ENCODE peak calls at places on chromosomes 7 and 10, in four cellular contexts. F, U, I and A are unnamed samples.

GRCh38 chr10:62665771-62666170 is 138.7 kb upstream of the ADO start:
- DNase-seq in F (no peak), I (no peak), U (no peak), A (no peak)

GRCh38 chr7:158997110-158997453 is 140.7 kb downstream of the DYNC2I1 start:
- DNase-seq in U (no peak), I (no peak), F (no peak), A (no peak)

GRCh38 chr10:91163269-91163708 is 57.2 kb upstream of the PCGF5 start:
- DNase-seq in U (peak), F (peak), I (no peak), A (peak)

GRCh38 chr7:107652642-107653041 is 8.0 kb upstream of the SLC26A4 start:
- DNase-seq in F (no peak), I (no peak), U (no peak), A (no peak)

GRCh38 chr7:24788956-24789576 is 31.8 kb upstream of the GSDME start:
- DNase-seq in I (no peak), F (no peak), U (no peak), A (no peak)

GRCh38 chr7:1666251-1666778 is 3.8 kb upstream of the ELFN1 start:
- DNase-seq in I (no peak), F (no peak), U (no peak), A (peak)

GRCh38 chr10:23148214-23148613 is 43.9 kb upstream of the PTF1A start:
- DNase-seq in F (no peak), U (no peak), I (no peak), A (no peak)

GRCh38 chr10:12389154-12389734 is 39.9 kb downstream of the CAMK1D start:
- DNase-seq in F (no peak), I (no peak), U (no peak), A (no peak)

GRCh38 chr7:94655562-94655883 is 410 bp downstream of the SGCE start:
- DNase-seq in I (no peak), F (no peak), U (no peak), A (no peak)

GRCh38 chr7:94656925-94657731 is 1.2 kb upstream of the SGCE start:
- DNase-seq in F (peak), U (no peak), I (no peak), A (no peak)

GRCh38 chr7:94654764-94655561 is 970 bp downstream of the SGCE start:
- DNase-seq in U (no peak), F (no peak), I (no peak), A (no peak)

GRCh38 chr7:94656658-94656924 is 658 bp upstream of the SGCE start:
- DNase-seq in U (no peak), F (no peak), I (no peak), A (no peak)

GRCh38 chr7:94655884-94656657 is at the start of gene SGCE:
- DNase-seq in F (peak), I (peak), U (peak), A (peak)
- TF ChIP-seq FOSL1 in F (no peak), I (no peak), U (no peak), A (no peak)

GRCh38 chr10:67775274-67775673 is 62.7 kb downstream of the DNAJC12 start:
- DNase-seq in I (no peak), F (no peak), U (no peak), A (no peak)

GRCh38 chr10:67770537-67770936 is 67.5 kb downstream of the DNAJC12 start:
- DNase-seq in F (no peak), U (no peak), I (no peak), A (no peak)

GRCh38 chr10:67772151-67772550 is 65.8 kb downstream of the DNAJC12 start:
- DNase-seq in F (no peak), U (no peak), I (no peak), A (no peak)

GRCh38 chr10:67771200-67771599 is 66.8 kb downstream of the DNAJC12 start:
- DNase-seq in F (no peak), I (no peak), U (no peak), A (no peak)

DNA sequence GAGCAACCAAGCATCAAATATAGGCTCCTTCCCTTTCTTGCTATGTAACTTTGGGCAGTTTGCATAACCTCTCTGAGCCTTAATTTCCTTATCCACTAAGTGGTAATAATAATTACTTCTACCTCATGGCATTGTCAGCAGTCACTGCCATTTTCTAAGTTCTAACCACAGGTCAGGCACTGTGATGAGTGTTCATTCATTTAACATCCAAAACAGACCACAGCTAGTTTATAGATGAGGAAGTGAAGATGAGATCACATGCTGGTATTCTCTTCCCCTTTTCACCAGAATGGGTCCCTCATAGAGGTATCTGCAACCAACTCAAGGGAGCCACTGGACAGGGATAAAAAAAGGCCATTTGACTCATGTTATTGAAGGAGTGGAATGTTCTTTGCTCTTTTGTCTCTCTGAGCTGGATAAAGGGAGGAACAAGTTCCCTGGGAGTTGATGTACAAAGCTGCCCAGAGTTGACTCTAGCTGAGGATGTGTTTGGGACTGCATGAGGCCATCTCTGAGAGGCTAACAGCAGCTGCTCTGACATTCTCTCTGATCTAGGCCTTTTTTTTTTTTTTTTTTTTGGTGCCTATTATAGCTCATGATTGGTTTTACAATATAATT is 65.0 kb downstream of the DNAJC12 start:
- DNase-seq in F (no peak), I (no peak), U (no peak), A (no peak)
- TF ChIP-seq FOSL1 in F (no peak), I (no peak), U (no peak), A (no peak)

GRCh38 chr10:131117416-131118212 is 193.9 kb downstream of the TCERG1L start:
- DNase-seq in F (no peak), U (no peak), I (no peak), A (no peak)

GRCh38 chr10:131117011-131117410 is 194.5 kb downstream of the TCERG1L start:
- DNase-seq in I (no peak), F (no peak), U (no peak), A (no peak)

GRCh38 chr10:131121511-131122035 is 189.9 kb downstream of the TCERG1L start:
- DNase-seq in I (no peak), U (no peak), F (no peak), A (no peak)

GRCh38 chr10:131116216-131117005 is 195.1 kb downstream of the TCERG1L start:
- DNase-seq in F (no peak), I (no peak), U (no peak), A (no peak)

DNA sequence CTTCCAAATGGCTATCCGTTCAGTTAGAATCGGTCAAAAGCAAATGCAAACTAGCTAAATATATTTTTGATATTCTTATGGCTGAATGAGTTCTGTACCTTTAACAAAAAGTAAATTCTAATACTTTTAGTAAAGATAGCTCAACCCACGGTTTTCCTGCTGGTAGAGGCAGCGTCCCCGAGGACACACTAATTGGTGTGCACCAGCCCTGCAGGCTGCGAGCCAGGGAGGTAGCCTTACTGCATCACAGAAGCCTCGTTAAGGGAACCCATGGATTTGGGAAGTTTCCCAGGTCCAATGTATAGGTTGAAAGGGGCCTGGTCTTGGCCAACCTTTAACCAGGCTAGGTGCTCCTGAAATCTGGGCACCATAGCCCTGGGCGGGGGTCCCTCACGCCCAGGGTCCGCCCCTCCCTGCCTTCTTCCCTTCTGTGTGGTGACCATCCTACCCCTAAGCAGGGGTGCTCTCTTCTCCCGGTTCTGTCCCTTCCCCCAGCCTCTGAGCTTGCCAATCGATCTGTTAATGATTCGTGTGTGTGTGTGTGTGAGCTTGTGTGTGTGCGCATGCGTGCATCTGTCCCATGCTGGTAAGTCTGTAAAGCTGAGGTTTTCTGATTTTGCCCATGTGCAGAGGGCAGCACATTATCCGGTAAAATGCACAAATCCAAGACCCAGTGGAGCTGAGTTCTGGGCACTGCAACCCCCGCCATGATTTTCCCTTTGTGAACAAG is 191.7 kb downstream of the TCERG1L start:
- DNase-seq in F (no peak), U (no peak), I (no peak), A (no peak)
- TF ChIP-seq FOSL1 in F (no peak), U (no peak), I (no peak), A (no peak)

GRCh38 chr10:87558333-87558732 is 53.6 kb downstream of the MINPP1 start:
- DNase-seq in F (no peak), I (no peak), U (no peak), A (no peak)

GRCh38 chr10:87559392-87559791 is 54.7 kb downstream of the MINPP1 start:
- DNase-seq in F (no peak), I (peak), U (no peak), A (no peak)

GRCh38 chr10:87560495-87561222 is 56.0 kb downstream of the MINPP1 start:
- DNase-seq in F (no peak), U (no peak), I (no peak), A (no peak)

GRCh38 chr10:87565010-87565409 is 60.3 kb downstream of the MINPP1 start:
- DNase-seq in I (no peak), F (no peak), U (no peak), A (no peak)

DNA sequence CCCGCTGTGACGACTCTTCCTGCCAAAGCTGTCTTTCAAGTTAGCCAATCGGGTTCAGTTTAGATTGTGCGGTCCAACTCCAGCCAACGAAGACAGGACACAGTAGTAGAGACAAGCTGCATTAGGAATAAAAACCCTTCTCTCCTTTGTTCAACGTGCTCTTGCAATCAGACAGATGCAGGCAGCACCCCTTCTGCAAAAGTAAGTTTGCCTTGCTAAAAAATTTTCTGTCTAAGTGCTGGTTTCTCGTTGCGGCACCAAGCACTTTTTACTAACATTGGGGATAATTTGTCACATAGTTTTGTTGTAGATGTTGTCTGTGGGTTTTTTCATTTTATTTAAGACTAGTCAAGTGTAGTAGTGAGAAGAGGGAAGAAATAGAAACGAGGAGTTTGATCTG is 58.1 kb downstream of the MINPP1 start:
- DNase-seq in I (no peak), U (no peak), F (no peak), A (no peak)
- TF ChIP-seq FOSL1 in I (no peak), U (no peak), F (no peak), A (no peak)

DNA sequence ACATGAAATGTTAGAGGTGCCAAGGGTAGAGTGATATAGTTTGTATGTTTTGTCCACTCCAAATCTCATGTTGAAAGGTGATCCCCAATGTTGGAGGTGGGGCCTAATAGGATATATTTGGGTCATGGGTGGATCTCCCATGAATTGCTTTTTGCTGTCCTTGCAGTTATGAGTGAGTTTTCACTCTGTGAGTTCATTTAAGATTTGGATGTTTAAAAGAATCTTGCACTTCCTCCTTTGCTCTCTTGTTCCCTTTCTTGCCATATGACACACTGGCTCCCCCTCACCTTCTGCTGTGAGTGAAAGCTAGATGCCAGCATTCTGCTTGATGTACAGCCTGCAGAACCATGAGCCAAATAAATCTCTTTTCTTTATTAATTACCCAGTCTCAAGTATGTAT is 269.2 kb downstream of the ZWINT start:
- DNase-seq in U (no peak), I (no peak), F (no peak), A (no peak)
- TF ChIP-seq FOSL1 in U (no peak), I (no peak), F (no peak), A (no peak)

GRCh38 chr7:42070068-42070467 is 166.9 kb downstream of the GLI3 start:
- DNase-seq in I (no peak), U (peak), F (no peak), A (no peak)
- TF ChIP-seq FOSL1 in I (no peak), U (no peak), F (no peak), A (no peak)

DNA sequence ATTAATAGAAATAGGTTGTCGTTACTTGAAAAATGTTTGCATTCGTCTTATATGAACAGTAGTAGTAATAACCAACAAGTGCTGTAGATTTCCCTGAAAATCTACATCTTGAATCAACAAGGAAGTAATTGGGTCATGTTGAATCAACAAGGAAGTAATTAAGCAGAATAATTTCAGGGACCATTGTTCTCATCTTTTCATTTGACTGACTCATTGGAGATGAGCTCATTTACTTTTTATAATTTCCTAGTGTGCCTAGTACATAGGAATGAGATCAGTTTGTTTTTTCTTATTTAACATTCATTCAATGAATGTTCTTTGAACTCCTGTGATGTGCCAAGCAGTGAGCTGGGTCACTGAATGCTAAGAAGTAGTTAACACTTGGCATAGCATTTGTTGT is 8.2 kb downstream of the CLDN12 start:
- DNase-seq in I (no peak), U (peak), F (peak), A (no peak)
- TF ChIP-seq FOSL1 in I (no peak), U (no peak), F (peak), A (no peak)

GRCh38 chr7:114720725-114721124 is 201.2 kb upstream of the MDFIC start:
- DNase-seq in I (no peak), F (no peak), U (no peak), A (no peak)

GRCh38 chr7:114723308-114723707 is 198.6 kb upstream of the MDFIC start:
- DNase-seq in U (no peak), F (no peak), I (no peak), A (no peak)

GRCh38 chr7:114715907-114716306 is 206.0 kb upstream of the MDFIC start:
- DNase-seq in F (no peak), I (no peak), U (no peak), A (no peak)

GRCh38 chr7:114722562-114722961 is 199.3 kb upstream of the MDFIC start:
- DNase-seq in U (no peak), I (no peak), F (no peak), A (no peak)

GRCh38 chr7:114718861-114719260 is 203.0 kb upstream of the MDFIC start:
- DNase-seq in I (no peak), F (no peak), U (no peak), A (no peak)
- TF ChIP-seq FOSL1 in I (no peak), F (no peak), U (no peak), A (no peak)